ENCODE peak calls at places on chromosomes 3 and 15, in six cellular contexts. I is ovary; W is fibroblast of lung; G is CD8-positive, alpha-beta T cell; E is IMR-90; U is ascending aorta. A is an unnamed sample.

GRCh38 chr15:32936283-32936918 is 218.6 kb downstream of the GREM1 start:
- DNase-seq in E (peak; percentile 37), W (peak; percentile 79), I (no peak), U (no peak), G (no peak), A (no peak)

GRCh38 chr3:54951405-54951804 is 23.5 kb upstream of the LRTM1 start:
- DNase-seq in E (peak; percentile 93), W (peak; percentile 90), G (no peak), U (peak; percentile 14), I (peak; percentile 84), A (peak; percentile 83)

GRCh38 chr3:77370413-77370812 is 330.5 kb downstream of the ROBO2 start:
- DNase-seq in U (no peak), E (peak; percentile 76), W (peak; percentile 83), I (peak; percentile 18), G (no peak), A (peak; percentile 44)

GRCh38 chr15:98077186-98077585 is 116.7 kb downstream of the ARRDC4 start:
- DNase-seq in G (no peak), U (no peak), I (peak; percentile 40), W (no peak), E (no peak), A (no peak)

GRCh38 chr15:43912991-43913927 is 86.5 kb downstream of the WDR76 start:
- DNase-seq in U (no peak), I (peak; percentile 38), E (peak; percentile 99), W (peak; percentile 92), G (no peak), A (peak; percentile 90)

GRCh38 chr15:67188551-67189218 is 65.8 kb downstream of the AAGAB start:
- DNase-seq in E (peak; percentile 90), I (peak; percentile 86), G (no peak), W (peak; percentile 95), U (no peak), A (peak; percentile 84)

GRCh38 chr3:160956785-160957184 is 148.4 kb downstream of the B3GALNT1 start:
- DNase-seq in W (peak; percentile 46), U (no peak), I (no peak), E (peak; percentile 7), G (no peak), A (no peak)

GRCh38 chr3:87558482-87558881 is 282.1 kb upstream of the POU1F1 start:
- DNase-seq in I (no peak), W (no peak), E (no peak), U (no peak), G (no peak), A (no peak)

GRCh38 chr3:45666729-45667440 is 22.3 kb upstream of the SACM1L start:
- DNase-seq in W (peak; percentile 56), G (no peak), I (no peak), U (no peak), E (peak; percentile 69), A (no peak)

GRCh38 chr15:78024141-78024567 is 53.4 kb downstream of the TBC1D2B start:
- DNase-seq in I (peak; percentile 82), E (peak; percentile 57), W (peak; percentile 79), G (no peak), U (no peak), A (no peak)

GRCh38 chr3:97821413-97821809 is 400 bp upstream of the CRYBG3 start:
- DNase-seq in U (no peak), I (peak; percentile 52), E (no peak), W (peak; percentile 62), G (no peak), A (no peak)

GRCh38 chr3:153290278-153291015 is 128.4 kb downstream of the RAP2B start:
- DNase-seq in E (no peak), I (no peak), W (peak; percentile 16), G (no peak), U (no peak), A (no peak)

GRCh38 chr15:66472176-66472999 is 25.2 kb downstream of the SNAPC5 start:
- DNase-seq in U (no peak), W (peak; percentile 46), E (peak; percentile 50), G (peak; percentile 17), I (peak; percentile 27), A (no peak)

GRCh38 chr15:51038258-51039042 is 56.3 kb downstream of the TNFAIP8L3 start:
- DNase-seq in G (no peak), E (no peak), U (no peak), I (no peak), W (no peak), A (no peak)

GRCh38 chr3:69008980-69009379 is 4.5 kb downstream of the EOGT start:
- DNase-seq in I (no peak), E (no peak), G (no peak), W (no peak), U (no peak), A (no peak)

DNA sequence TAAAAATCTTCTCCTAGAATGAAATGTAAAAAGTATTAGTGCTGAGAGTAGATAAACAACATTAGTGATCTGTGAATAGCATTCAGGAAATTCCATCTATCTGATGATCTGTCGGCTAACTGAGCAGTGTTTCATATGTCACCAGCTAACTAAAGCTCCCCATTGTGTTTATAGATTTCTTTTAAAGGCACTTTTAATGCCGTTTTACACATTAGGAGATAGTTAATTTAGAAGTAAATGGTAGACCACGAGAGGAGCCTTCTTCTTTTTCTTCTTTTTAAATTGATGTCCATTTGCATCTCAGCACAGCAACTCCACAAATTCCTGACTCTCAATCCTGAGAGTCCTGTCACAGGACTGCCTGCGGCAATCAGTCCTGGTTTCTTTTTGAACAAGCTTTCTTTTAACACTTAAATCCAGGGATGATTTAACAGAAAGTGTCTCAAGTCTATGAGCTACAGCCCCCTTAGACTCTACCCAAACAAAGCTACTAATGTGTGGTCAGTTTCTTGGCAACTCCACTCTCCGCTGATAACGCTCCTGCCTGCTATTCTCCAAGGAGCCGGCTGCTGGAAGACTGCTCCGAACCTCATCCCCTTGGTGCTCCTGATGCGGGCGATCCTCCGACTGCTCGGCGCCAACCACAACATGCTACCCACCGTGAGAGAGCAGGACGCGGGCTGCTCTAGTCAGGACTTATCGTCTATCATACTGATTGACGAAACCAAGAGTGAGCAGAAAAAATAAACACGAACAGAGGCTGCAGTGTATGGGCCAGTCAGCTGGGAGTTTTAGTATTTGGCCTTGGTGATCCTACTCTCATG is 421.4 kb downstream of the MECOM start:
- DNase-seq in I (no peak), E (peak; percentile 59), U (no peak), W (peak; percentile 53), G (no peak), A (no peak)
- H3K4me3 ChIP-seq in I (no peak overlapping the region), E (peak overlapping the region; percentile 67), U (peak overlapping the region; percentile 70), W (peak overlapping the region; percentile 48), G (no peak overlapping the region), A (peak overlapping the region; percentile 53)

GRCh38 chr15:90718232-90718631 is 1.1 kb downstream of the BLM start:
- DNase-seq in I (no peak), E (no peak), W (no peak), G (no peak), U (no peak), A (no peak)

GRCh38 chr15:90713081-90713480 is 4.1 kb upstream of the BLM start:
- DNase-seq in W (no peak), U (no peak), G (no peak), I (no peak), E (no peak), A (no peak)

GRCh38 chr15:90716317-90716975 is 700 bp upstream of the BLM start:
- DNase-seq in U (no peak), E (peak; percentile 5), I (no peak), W (peak; percentile 30), G (no peak), A (no peak)

GRCh38 chr15:90711842-90712241 is 5.3 kb upstream of the BLM start:
- DNase-seq in G (no peak), U (no peak), W (no peak), I (no peak), E (no peak), A (no peak)

GRCh38 chr15:90716976-90717821 is at the start of gene BLM:
- DNase-seq in I (peak; percentile 95), W (peak; percentile 97), E (peak; percentile 97), U (peak; percentile 92), G (peak; percentile 92), A (peak; percentile 93)
- TF ChIP-seq CTCF in I (peak; percentile 52), W (peak; percentile 27), E (peak; percentile 20), U (peak; percentile 70), G (peak; percentile 21), A (peak; percentile 37)

GRCh38 chr3:454986-455385 is 258.4 kb downstream of the CHL1 start:
- DNase-seq in I (no peak), G (no peak), U (no peak), W (no peak), E (no peak), A (no peak)

GRCh38 chr3:458124-458523 is 261.6 kb downstream of the CHL1 start:
- DNase-seq in G (no peak), I (no peak), E (no peak), W (no peak), U (no peak), A (no peak)

GRCh38 chr3:458614-459375 is 262.2 kb downstream of the CHL1 start:
- DNase-seq in I (no peak), U (no peak), W (no peak), G (no peak), E (no peak), A (no peak)

GRCh38 chr3:462851-463250 is 266.3 kb downstream of the CHL1 start:
- DNase-seq in W (no peak), I (no peak), E (no peak), U (no peak), G (no peak), A (no peak)

DNA sequence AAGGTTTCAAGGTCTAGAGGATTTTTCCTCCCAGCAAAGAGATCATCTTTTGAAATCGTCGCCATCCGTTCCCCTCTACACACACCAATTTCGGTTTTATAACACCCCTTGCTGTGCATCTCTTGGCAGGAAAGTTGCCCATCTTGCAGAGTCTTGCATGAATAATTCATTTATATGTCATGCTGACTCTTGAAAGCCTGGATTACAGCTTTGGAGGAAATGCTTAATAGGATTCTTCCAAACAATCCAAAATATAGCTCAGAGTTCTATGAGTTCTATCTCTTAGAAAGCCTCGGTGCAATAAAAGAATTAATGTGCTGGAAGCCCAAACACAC is 262.8 kb downstream of the CHL1 start:
- DNase-seq in E (no peak), U (no peak), G (no peak), I (no peak), W (no peak), A (no peak)
- H3K9me3 ChIP-seq in E (no peaks in the 10 kb centered on the region), U (no peaks in the 10 kb centered on the region), G (no peaks in the 10 kb centered on the region), I (no peaks in the 10 kb centered on the region), W (no peaks in the 10 kb centered on the region), A (no peaks in the 10 kb centered on the region)

DNA sequence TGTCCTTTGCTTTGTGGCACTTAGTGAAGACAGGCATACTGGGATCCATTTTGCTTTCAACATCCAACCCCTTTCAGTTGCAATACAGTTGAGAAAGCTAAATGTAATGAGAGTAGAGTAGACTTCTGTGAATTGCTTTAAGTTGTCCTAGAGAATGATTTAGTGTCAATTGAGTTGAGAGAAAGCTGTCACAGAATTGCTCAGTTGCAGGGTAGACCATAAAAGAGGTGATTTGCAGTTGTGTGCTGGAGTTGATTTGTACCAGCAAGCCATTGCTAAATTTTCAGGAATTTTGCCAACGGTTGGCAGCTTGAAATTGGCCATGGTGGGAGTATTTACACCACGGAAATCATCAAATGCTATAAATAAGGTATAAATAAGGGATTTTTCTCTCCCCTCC is 2.2 kb downstream of the ABHD5 start:
- DNase-seq in G (no peak), E (no peak), I (no peak), W (no peak), U (no peak), A (no peak)
- H3K4me3 ChIP-seq in G (no peak overlapping the region), E (no peak overlapping the region), I (no peak overlapping the region), W (peak overlapping the region; percentile 86), U (no peak overlapping the region), A (peak overlapping the region; percentile 85)

GRCh38 chr3:14148041-14148985 is 23.5 kb downstream of the TMEM43 start:
- DNase-seq in W (no peak), U (no peak), G (no peak), I (no peak), E (no peak), A (no peak)
- TF ChIP-seq CTCF in W (peak; percentile 10), U (no peak), G (no peak), I (no peak), E (no peak), A (peak; percentile 17)

GRCh38 chr15:25243800-25244097 is 195.1 kb downstream of the UBE3A start:
- DNase-seq in W (no peak), E (no peak), G (no peak), I (no peak), U (no peak), A (no peak)
- H3K9me3 ChIP-seq in W (no peaks in the 10 kb centered on the region), E (peaks cover 67% of the 10 kb centered on the region), G (no peaks in the 10 kb centered on the region), I (peaks cover 4% of the 10 kb centered on the region), U (peaks cover 18% of the 10 kb centered on the region), A (peaks cover 99% of the 10 kb centered on the region)